ENCODE peak calls at places on chromosomes 11 and 22, in nine cellular contexts. G is CD8-positive, alpha-beta memory T cell; Z is cardiac muscle cell; E is tibial nerve; B is BE2C; W is AG04450; Y is lung; N is HCT116; F is PC-9. P is an unnamed sample.
A peak's percentile ranks its signal among the peaks of the same experiment; 100 is the strongest.

GRCh38 chr11:12201016-12201985 is 90.9 kb downstream of the MICAL2 start:
- DNase-seq in G (no peak), Z (peak; percentile 72), E (no peak), B (peak; percentile 57), W (no peak), Y (no peak), N (no peak), F (no peak), P (no peak)

GRCh38 chr11:31652528-31652927 is 143.0 kb downstream of the ELP4 start:
- DNase-seq in G (no peak), Z (no peak), E (no peak), B (no peak), W (no peak), Y (no peak), N (no peak), F (no peak), P (no peak)

GRCh38 chr11:128522943-128523518 is 64.3 kb downstream of the ETS1 start:
- DNase-seq in G (peak; percentile 43), Z (no peak), E (no peak), B (no peak), W (no peak), Y (no peak), N (no peak), F (no peak), P (no peak)

GRCh38 chr11:68039526-68040086 is 781 bp downstream of the TCIRG1 start:
- DNase-seq in G (no peak), Z (no peak), E (no peak), B (peak; percentile 8), W (no peak), Y (no peak), N (no peak), F (no peak), P (no peak)

GRCh38 chr22:41314821-41315220 is 13.5 kb downstream of the ZC3H7B start:
- DNase-seq in G (no peak), Z (no peak), E (no peak), B (no peak), W (no peak), Y (no peak), N (no peak), F (no peak), P (no peak)

GRCh38 chr11:65503923-65504670 is 5.3 kb downstream of the MALAT1 start:
- DNase-seq in G (no peak), Z (peak; percentile 55), E (no peak), B (no peak), W (no peak), Y (no peak), N (no peak), F (no peak), P (peak; percentile 86)

GRCh38 chr11:22677153-22677890 is 10.9 kb downstream of the GAS2 start:
- DNase-seq in G (no peak), Z (no peak), E (no peak), B (no peak), W (no peak), Y (no peak), N (no peak), F (no peak), P (no peak)

GRCh38 chr11:14312736-14313438 is 46.1 kb downstream of the RRAS2 start:
- DNase-seq in G (no peak), Z (no peak), E (no peak), B (no peak), W (peak; percentile 51), Y (no peak), N (no peak), F (no peak), P (peak; percentile 65)

GRCh38 chr11:100970273-100971164 is 159.1 kb downstream of the PGR start:
- DNase-seq in G (no peak), Z (no peak), E (no peak), B (no peak), W (no peak), Y (no peak), N (no peak), F (no peak), P (peak; percentile 1)

GRCh38 chr22:43995798-43996169 is 28.3 kb upstream of the PARVB start:
- DNase-seq in G (no peak), Z (no peak), E (no peak), B (no peak), W (no peak), Y (no peak), N (no peak), F (no peak), P (no peak)

GRCh38 chr11:124897681-124898680 is at the start of gene ROBO4:
- DNase-seq in G (no peak), Z (no peak), E (no peak), B (no peak), W (peak; percentile 66), Y (no peak), N (peak; percentile 22), F (no peak), P (no peak)

GRCh38 chr11:77503006-77503405 is 29.1 kb upstream of the PAK1 start:
- DNase-seq in G (no peak), Z (peak; percentile 26), E (no peak), B (peak; percentile 87), W (no peak), Y (no peak), N (no peak), F (no peak), P (no peak)

GRCh38 chr22:42881982-42882656 is 25.0 kb upstream of the ARFGAP3 start:
- DNase-seq in G (no peak), Z (no peak), E (no peak), B (no peak), W (no peak), Y (no peak), N (no peak), F (no peak), P (no peak)

GRCh38 chr11:985848-986247 is 50.7 kb downstream of the MUC6 start:
- DNase-seq in G (no peak), Z (no peak), E (no peak), B (no peak), W (no peak), Y (no peak), N (no peak), F (no peak), P (no peak)

GRCh38 chr11:2433106-2433925 is 11.0 kb downstream of the TRPM5 start:
- DNase-seq in G (no peak), Z (no peak), E (no peak), B (no peak), W (no peak), Y (no peak), N (no peak), F (no peak), P (no peak)

GRCh38 chr11:46594383-46594718 is 528 bp upstream of the AMBRA1 start:
- DNase-seq in G (no peak), Z (no peak), E (no peak), B (no peak), W (no peak), Y (no peak), N (no peak), F (no peak), P (no peak)

GRCh38 chr22:36554101-36554500 is 25.1 kb upstream of the EIF3D start:
- DNase-seq in G (no peak), Z (no peak), E (no peak), B (no peak), W (no peak), Y (no peak), N (no peak), F (peak; percentile 25), P (no peak)

GRCh38 chr11:117255966-117256365 is 23.5 kb downstream of the RNF214 start:
- DNase-seq in G (no peak), Z (no peak), E (no peak), B (no peak), W (no peak), Y (no peak), N (no peak), F (no peak), P (no peak)

GRCh38 chr11:117256573-117256972 is 24.1 kb downstream of the RNF214 start:
- DNase-seq in G (no peak), Z (no peak), E (no peak), B (no peak), W (no peak), Y (no peak), N (no peak), F (no peak), P (no peak)

GRCh38 chr11:117259417-117259816 is 26.9 kb downstream of the RNF214 start:
- DNase-seq in G (no peak), Z (no peak), E (no peak), B (no peak), W (no peak), Y (no peak), N (no peak), F (no peak), P (peak; percentile 57)
- H3K9me3 ChIP-seq in G (no peaks in the 10 kb centered on the region), Z (no peaks in the 10 kb centered on the region), E (no peaks in the 10 kb centered on the region), B (no peaks in the 10 kb centered on the region), W (peaks cover 4% of the 10 kb centered on the region), Y (no peaks in the 10 kb centered on the region), N (no peaks in the 10 kb centered on the region), F (no peaks in the 10 kb centered on the region), P (no peaks in the 10 kb centered on the region)

GRCh38 chr22:47715866-47716578 is 953.6 kb downstream of the TBC1D22A start:
- DNase-seq in G (no peak), Z (no peak), E (no peak), B (no peak), W (no peak), Y (no peak), N (no peak), F (no peak), P (no peak)

GRCh38 chr22:47705350-47705749 is 942.9 kb downstream of the TBC1D22A start:
- DNase-seq in G (no peak), Z (no peak), E (no peak), B (no peak), W (no peak), Y (no peak), N (no peak), F (no peak), P (no peak)

GRCh38 chr22:47713880-47714452 is 951.5 kb downstream of the TBC1D22A start:
- DNase-seq in G (no peak), Z (no peak), E (no peak), B (no peak), W (no peak), Y (no peak), N (no peak), F (no peak), P (no peak)

GRCh38 chr22:47710135-47710534 is 947.7 kb downstream of the TBC1D22A start:
- DNase-seq in G (no peak), Z (no peak), E (no peak), B (no peak), W (no peak), Y (no peak), N (no peak), F (no peak), P (no peak)
- H3K9me3 ChIP-seq in G (no peaks in the 10 kb centered on the region), Z (no peaks in the 10 kb centered on the region), E (no peaks in the 10 kb centered on the region), B (peaks cover 2% of the 10 kb centered on the region), W (peaks cover 32% of the 10 kb centered on the region), Y (peaks cover 2% of the 10 kb centered on the region), N (no peaks in the 10 kb centered on the region), F (no peaks in the 10 kb centered on the region), P (no peaks in the 10 kb centered on the region)

DNA sequence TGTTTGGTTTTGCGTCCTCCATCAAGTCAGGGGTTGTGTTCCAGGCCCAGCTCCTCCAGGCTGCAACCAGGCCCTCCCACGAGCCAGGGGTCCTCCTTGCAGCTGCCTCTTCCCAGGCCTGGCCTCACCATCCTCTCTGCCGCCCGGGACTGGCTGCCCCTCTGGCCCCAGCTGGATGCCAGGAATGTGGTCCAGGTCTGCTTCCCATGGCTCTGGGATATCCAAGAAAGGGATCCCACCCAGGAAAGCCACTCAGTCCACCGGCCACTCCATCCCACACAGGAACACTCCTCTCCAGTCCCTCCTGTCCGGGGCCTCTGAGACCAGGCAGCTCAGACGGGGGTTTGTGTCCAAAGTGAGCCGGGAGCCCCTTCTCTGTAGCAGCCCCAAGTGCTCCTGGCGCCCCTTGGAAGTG is 336.4 kb downstream of the BRD1 start:
- DNase-seq in G (no peak), Z (no peak), E (no peak), B (no peak), W (no peak), Y (no peak), N (no peak), F (no peak), P (no peak)
- H3K9me3 ChIP-seq in G (no peaks in the 10 kb centered on the region), Z (no peaks in the 10 kb centered on the region), E (no peaks in the 10 kb centered on the region), B (no peaks in the 10 kb centered on the region), W (peaks cover 74% of the 10 kb centered on the region), Y (peaks cover 3% of the 10 kb centered on the region), N (no peaks in the 10 kb centered on the region), F (no peaks in the 10 kb centered on the region), P (peaks cover 4% of the 10 kb centered on the region)

GRCh38 chr11:48384670-48385069 is 18.4 kb upstream of the OR4C5 start:
- DNase-seq in G (no peak), Z (no peak), E (no peak), B (no peak), W (no peak), Y (no peak), N (no peak), F (no peak), P (no peak)
- H3K9me3 ChIP-seq in G (no peaks in the 10 kb centered on the region), Z (no peaks in the 10 kb centered on the region), E (peaks cover 14% of the 10 kb centered on the region), B (no peaks in the 10 kb centered on the region), W (no peaks in the 10 kb centered on the region), Y (peaks cover 7% of the 10 kb centered on the region), N (no peaks in the 10 kb centered on the region), F (peaks cover 4% of the 10 kb centered on the region), P (no peaks in the 10 kb centered on the region)

P was measured in SJSA1.